ENCODE peak calls at places on chromosomes 4 and X, in ten cellular contexts. J is AG09319; V is OCI-LY7; R is heart left ventricle; E is adrenal gland; S is right lobe of liver; Q is mucosa of descending colon; P is Peyer's patch; Y is IMR-90; O is CD8-positive, alpha-beta T cell. C is an unnamed sample.

GRCh38 chrX:85052636-85053343 is 49.1 kb downstream of the APOOL start:
- DNase-seq in J (peak), V (peak), R (no peak), E (no peak), S (no peak), Q (no peak), P (no peak), Y (peak), O (no peak), C (no peak)

GRCh38 chr4:7158081-7158750 is 34.1 kb upstream of the SORCS2 start:
- DNase-seq in J (no peak), V (no peak), R (no peak), E (no peak), S (peak), Q (no peak), P (peak), Y (no peak), O (no peak), C (peak)

GRCh38 chr4:92100980-92101379 is 202.8 kb upstream of the GRID2 start:
- DNase-seq in J (no peak), V (no peak), R (no peak), E (no peak), S (no peak), Q (no peak), P (no peak), Y (no peak), O (no peak), C (no peak)

GRCh38 chrX:132532955-132533354 is 44.1 kb upstream of the MBNL3 start:
- DNase-seq in J (no peak), V (no peak), R (no peak), E (no peak), S (no peak), Q (no peak), P (no peak), Y (peak), O (no peak), C (no peak)

GRCh38 chr4:10034612-10035104 is 13.4 kb upstream of the SLC2A9 start:
- DNase-seq in J (no peak), V (no peak), R (no peak), E (no peak), S (no peak), Q (no peak), P (peak), Y (no peak), O (no peak), C (no peak)

GRCh38 chr4:150789864-150790263 is 207.9 kb downstream of the MAB21L2 start:
- DNase-seq in J (no peak), V (no peak), R (no peak), E (no peak), S (no peak), Q (no peak), P (no peak), Y (no peak), O (no peak), C (no peak)

GRCh38 chrX:110042521-110042920 is 39.6 kb downstream of the TMEM164 start:
- DNase-seq in J (no peak), V (no peak), R (no peak), E (no peak), S (no peak), Q (no peak), P (no peak), Y (peak), O (no peak), C (no peak)

GRCh38 chr4:173524218-173525117 is 5.6 kb downstream of the HAND2 start:
- DNase-seq in J (no peak), V (no peak), R (no peak), E (no peak), S (no peak), Q (no peak), P (no peak), Y (no peak), O (no peak), C (no peak)

GRCh38 chrX:119692241-119693031 is 532 bp downstream of the SEPTIN6 start:
- DNase-seq in J (no peak), V (peak), R (peak), E (peak), S (peak), Q (peak), P (peak), Y (peak), O (no peak), C (peak)

GRCh38 chr4:2127609-2128300 is 68.6 kb downstream of the NAT8L start:
- DNase-seq in J (no peak), V (no peak), R (no peak), E (no peak), S (no peak), Q (no peak), P (no peak), Y (no peak), O (no peak), C (no peak)

GRCh38 chrX:68841251-68842049 is 12.6 kb downstream of the EFNB1 start:
- DNase-seq in J (no peak), V (no peak), R (no peak), E (no peak), S (peak), Q (peak), P (peak), Y (no peak), O (no peak), C (no peak)

GRCh38 chr4:39814403-39815185 is 116.7 kb downstream of the UBE2K start:
- DNase-seq in J (no peak), V (peak), R (no peak), E (no peak), S (no peak), Q (no peak), P (no peak), Y (peak), O (no peak), C (no peak)

GRCh38 chr4:155944516-155944915 is 9.2 kb downstream of the CTSO start:
- DNase-seq in J (no peak), V (no peak), R (no peak), E (no peak), S (peak), Q (no peak), P (no peak), Y (peak), O (no peak), C (no peak)

GRCh38 chr4:153521995-153522799 is 56.0 kb downstream of the TMEM131L start:
- DNase-seq in J (no peak), V (peak), R (no peak), E (no peak), S (no peak), Q (no peak), P (peak), Y (no peak), O (peak), C (no peak)

GRCh38 chrX:49176421-49177326 is 5.0 kb downstream of the PLP2 start:
- DNase-seq in J (no peak), V (no peak), R (no peak), E (peak), S (no peak), Q (peak), P (no peak), Y (no peak), O (no peak), C (no peak)

GRCh38 chr4:155974957-155975356 is 21.3 kb upstream of the CTSO start:
- DNase-seq in J (no peak), V (no peak), R (no peak), E (no peak), S (no peak), Q (no peak), P (no peak), Y (no peak), O (no peak), C (no peak)

GRCh38 chr4:84503495-84504437 is 4.7 kb upstream of the NKX6-1 start:
- DNase-seq in J (no peak), V (peak), R (no peak), E (no peak), S (no peak), Q (peak), P (no peak), Y (peak), O (no peak), C (no peak)

GRCh38 chrX:8030361-8030760 is 103.1 kb upstream of the PNPLA4 start:
- DNase-seq in J (no peak), V (no peak), R (no peak), E (no peak), S (no peak), Q (no peak), P (no peak), Y (no peak), O (no peak), C (no peak)

GRCh38 chrX:76918033-76918432 is 490.5 kb downstream of the MAGEE1 start:
- DNase-seq in J (no peak), V (no peak), R (no peak), E (no peak), S (no peak), Q (no peak), P (no peak), Y (no peak), O (no peak), C (no peak)

GRCh38 chr4:152633118-152633517 is 46.7 kb downstream of the TMEM154 start:
- DNase-seq in J (no peak), V (no peak), R (no peak), E (no peak), S (no peak), Q (no peak), P (no peak), Y (no peak), O (no peak), C (no peak)

GRCh38 chr4:94463771-94464170 is 12.0 kb downstream of the PDLIM5 start:
- DNase-seq in J (no peak), V (no peak), R (no peak), E (no peak), S (no peak), Q (no peak), P (no peak), Y (peak), O (no peak), C (no peak)

GRCh38 chr4:112910109-112910736 is 139.2 kb upstream of the ANK2 start:
- DNase-seq in J (no peak), V (no peak), R (no peak), E (no peak), S (no peak), Q (peak), P (no peak), Y (peak), O (no peak), C (no peak)

GRCh38 chr4:65508169-65508568 is 162.1 kb downstream of the EPHA5 start:
- DNase-seq in J (no peak), V (no peak), R (no peak), E (no peak), S (no peak), Q (no peak), P (no peak), Y (peak), O (no peak), C (no peak)

GRCh38 chrX:143437439-143437838 is 79.8 kb downstream of the SPANXN3 start:
- DNase-seq in J (no peak), V (peak), R (no peak), E (no peak), S (no peak), Q (no peak), P (no peak), Y (no peak), O (no peak), C (no peak)

GRCh38 chr4:101174679-101175078 is 172.6 kb downstream of the PPP3CA start:
- DNase-seq in J (no peak), V (no peak), R (no peak), E (no peak), S (no peak), Q (no peak), P (no peak), Y (no peak), O (no peak), C (no peak)

GRCh38 chr4:3287972-3288570 is 4.8 kb upstream of the RGS12 start:
- DNase-seq in J (no peak), V (no peak), R (no peak), E (no peak), S (no peak), Q (no peak), P (peak), Y (no peak), O (no peak), C (peak)

GRCh38 chrX:154534526-154535322 is 11.9 kb downstream of the G6PD start:
- DNase-seq in J (no peak), V (peak), R (peak), E (peak), S (peak), Q (peak), P (peak), Y (peak), O (peak), C (peak)

GRCh38 chr4:139112650-139113049 is 64.4 kb downstream of the ELF2 start:
- DNase-seq in J (no peak), V (no peak), R (no peak), E (no peak), S (no peak), Q (no peak), P (no peak), Y (no peak), O (no peak), C (no peak)

GRCh38 chr4:134027931-134028330 is 173.7 kb downstream of the PABPC4L start:
- DNase-seq in J (no peak), V (no peak), R (no peak), E (no peak), S (no peak), Q (no peak), P (no peak), Y (peak), O (no peak), C (no peak)

GRCh38 chr4:878796-879729 is 53.1 kb downstream of the GAK start:
- DNase-seq in J (no peak), V (no peak), R (no peak), E (no peak), S (no peak), Q (no peak), P (no peak), Y (no peak), O (peak), C (no peak)

GRCh38 chrX:46953597-46953996 is 41.4 kb downstream of the JADE3 start:
- DNase-seq in J (no peak), V (no peak), R (no peak), E (no peak), S (peak), Q (peak), P (no peak), Y (no peak), O (no peak), C (no peak)

GRCh38 chr4:16897991-16898827 is at the start of gene LDB2:
- DNase-seq in J (peak), V (no peak), R (peak), E (peak), S (peak), Q (peak), P (peak), Y (peak), O (no peak), C (no peak)

GRCh38 chr4:26557164-26557563 is 26.7 kb upstream of the TBC1D19 start:
- DNase-seq in J (peak), V (no peak), R (no peak), E (no peak), S (no peak), Q (no peak), P (no peak), Y (peak), O (no peak), C (no peak)

GRCh38 chr4:7169134-7169533 is 23.2 kb upstream of the SORCS2 start:
- DNase-seq in J (no peak), V (peak), R (no peak), E (no peak), S (peak), Q (no peak), P (peak), Y (no peak), O (no peak), C (peak)

GRCh38 chrX:113929004-113929403 is 654.9 kb upstream of the HTR2C start:
- DNase-seq in J (peak), V (peak), R (no peak), E (peak), S (no peak), Q (peak), P (no peak), Y (peak), O (no peak), C (no peak)

GRCh38 chrX:51804741-51805140 is 61.5 kb downstream of the GSPT2 start:
- DNase-seq in J (no peak), V (no peak), R (no peak), E (no peak), S (no peak), Q (no peak), P (no peak), Y (no peak), O (no peak), C (no peak)

GRCh38 chrX:51798701-51799100 is 55.5 kb downstream of the GSPT2 start:
- DNase-seq in J (no peak), V (peak), R (no peak), E (no peak), S (no peak), Q (no peak), P (no peak), Y (no peak), O (no peak), C (no peak)

GRCh38 chrX:51803833-51804232 is 60.6 kb downstream of the GSPT2 start:
- DNase-seq in J (no peak), V (no peak), R (no peak), E (no peak), S (no peak), Q (no peak), P (no peak), Y (no peak), O (no peak), C (no peak)

GRCh38 chrX:51802917-51803688 is 59.9 kb downstream of the GSPT2 start:
- DNase-seq in J (peak), V (peak), R (peak), E (peak), S (peak), Q (peak), P (peak), Y (peak), O (peak), C (peak)
- TF ChIP-seq CTCF in J (no peak), V (peak), R (no peak), E (peak), S (no peak), Q (no peak), P (peak), Y (peak), O (no peak), C (peak)

DNA sequence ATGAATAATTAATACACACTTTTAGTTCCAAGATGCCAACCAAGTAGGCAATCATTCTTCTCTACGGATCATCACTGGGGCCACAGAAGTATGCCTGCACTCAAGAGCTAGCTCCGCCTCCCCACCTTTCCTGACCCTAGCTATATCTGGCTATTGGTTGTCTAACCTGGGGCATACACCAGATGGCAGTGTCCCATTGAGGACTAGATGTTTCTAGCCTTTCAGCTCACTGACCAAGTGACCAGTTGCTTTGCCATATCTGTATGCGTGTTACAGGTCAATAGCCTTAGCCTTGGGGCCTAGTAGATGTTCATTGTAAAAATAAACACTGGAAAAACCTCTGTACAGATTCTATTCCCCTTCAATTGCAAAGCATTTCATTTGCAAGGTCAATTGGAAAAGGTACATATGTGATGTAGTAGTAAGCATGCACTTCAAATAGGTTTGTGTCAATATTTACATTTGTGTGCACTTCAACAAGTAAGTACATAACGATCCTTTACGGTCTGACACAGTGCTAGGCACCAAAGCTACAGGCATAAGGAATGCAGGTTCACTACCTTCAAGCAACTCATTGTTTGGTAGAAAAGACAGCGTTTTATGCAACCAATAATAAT is 521.7 kb downstream of the PPARGC1A start:
- DNase-seq in J (no peak), V (no peak), R (peak), E (peak), S (peak), Q (peak), P (no peak), Y (peak), O (no peak), C (no peak)
- TF ChIP-seq CTCF in J (no peak), V (peak), R (peak), E (peak), S (peak), Q (no peak), P (peak), Y (peak), O (no peak), C (no peak)

DNA sequence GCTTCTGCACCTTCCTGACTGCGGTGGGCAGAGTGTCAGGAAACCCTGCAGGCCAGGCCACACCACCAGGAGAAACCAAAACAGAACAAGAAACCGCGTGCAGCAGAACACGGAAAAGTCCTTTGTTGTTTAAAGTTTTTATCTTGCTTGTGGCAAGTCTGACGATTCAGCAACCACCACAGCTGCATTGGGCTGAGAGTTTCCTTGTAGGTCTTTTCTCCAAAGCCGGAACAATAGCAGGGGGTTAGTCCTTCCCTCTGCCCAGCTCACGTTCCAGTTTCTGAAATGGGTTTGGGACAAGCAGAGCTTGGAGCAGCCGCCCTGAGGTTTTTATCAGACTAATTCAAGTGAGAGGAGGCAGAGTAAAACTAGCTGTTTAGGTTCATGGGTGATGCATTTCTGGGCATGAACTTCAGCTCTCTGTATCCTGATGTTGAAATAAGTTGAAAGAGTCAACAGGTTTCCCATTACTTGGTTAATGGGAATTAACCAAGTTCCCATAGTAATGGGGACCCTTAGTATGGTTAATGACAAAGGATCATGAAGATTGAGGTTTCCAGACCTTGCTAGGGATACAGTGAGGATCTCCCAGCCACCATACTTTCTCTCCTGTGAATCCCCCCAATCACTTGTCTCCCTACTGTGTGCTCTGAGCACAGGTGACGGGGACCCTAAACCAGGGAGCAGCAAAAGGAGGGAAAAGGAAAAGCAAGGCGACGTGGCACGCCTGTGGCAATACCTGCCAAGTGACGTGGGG is 217.0 kb downstream of the PTTG2 start:
- DNase-seq in J (no peak), V (no peak), R (peak), E (peak), S (no peak), Q (no peak), P (peak), Y (peak), O (peak), C (no peak)
- TF ChIP-seq CTCF in J (no peak), V (no peak), R (no peak), E (no peak), S (no peak), Q (no peak), P (no peak), Y (no peak), O (no peak), C (no peak)

DNA sequence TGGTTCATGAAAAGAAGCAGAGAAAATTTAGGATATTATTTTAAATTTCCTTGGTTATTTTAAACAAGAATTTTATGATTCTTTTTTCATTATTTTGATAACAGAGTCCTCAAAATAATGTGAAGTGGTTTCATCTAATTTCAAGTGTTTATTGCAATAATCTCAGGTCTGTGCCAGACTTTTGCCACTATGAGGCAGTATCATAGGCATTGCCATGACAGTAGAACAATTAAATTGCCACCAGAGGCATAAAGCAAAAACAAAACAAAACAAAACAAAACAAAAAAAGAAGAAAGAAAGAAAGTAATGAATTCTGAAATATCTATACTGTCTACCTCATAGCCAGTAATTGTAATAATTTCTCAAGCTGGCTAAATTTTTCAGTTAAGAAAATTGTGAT is 739.2 kb downstream of the KCTD8 start:
- DNase-seq in J (no peak), V (no peak), R (no peak), E (no peak), S (no peak), Q (no peak), P (no peak), Y (no peak), O (no peak), C (no peak)
- TF ChIP-seq CTCF in J (no peak), V (peak), R (no peak), E (no peak), S (no peak), Q (no peak), P (no peak), Y (no peak), O (no peak), C (no peak)

GRCh38 chr4:67549123-67549522 is 3.8 kb upstream of the CENPC start:
- DNase-seq in J (no peak), V (peak), R (no peak), E (no peak), S (no peak), Q (no peak), P (no peak), Y (no peak), O (no peak), C (no peak)
- TF ChIP-seq CTCF in J (peak), V (peak), R (no peak), E (no peak), S (peak), Q (no peak), P (peak), Y (peak), O (peak), C (peak)

DNA sequence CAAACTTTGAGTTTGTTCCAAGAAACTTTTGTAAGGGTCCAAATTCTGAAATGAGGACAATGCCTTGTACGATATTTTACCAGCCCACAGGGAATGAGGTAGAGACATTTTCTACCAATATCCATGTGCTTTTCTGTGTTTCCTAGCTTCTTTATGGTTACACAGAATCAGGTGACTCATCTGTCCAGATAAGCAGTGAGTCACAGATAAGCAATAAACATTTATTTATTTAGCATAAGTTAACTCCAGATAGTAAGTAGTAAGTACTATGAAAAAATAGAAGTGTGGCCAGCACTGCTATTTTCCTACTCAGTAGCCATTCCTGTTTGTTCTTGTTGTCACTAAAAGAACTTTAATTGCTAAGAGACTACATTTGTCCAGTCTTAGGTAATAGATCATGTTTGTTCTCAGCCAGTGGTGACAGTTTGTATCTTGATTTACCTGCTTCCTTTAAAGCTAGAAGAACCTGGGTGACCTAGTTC is 7.4 kb downstream of the AFF1 start:
- DNase-seq in J (no peak), V (no peak), R (no peak), E (no peak), S (no peak), Q (no peak), P (no peak), Y (peak), O (no peak), C (no peak)
- TF ChIP-seq CTCF in J (no peak), V (no peak), R (no peak), E (no peak), S (no peak), Q (no peak), P (no peak), Y (no peak), O (no peak), C (no peak)

C was measured in spleen.